ENCODE peak calls at places on chromosomes 3 and 15, in eight cellular contexts. One of them, this sample, is unnamed.
A peak's percentile ranks its signal among the peaks of the same experiment; 100 is the strongest.

GRCh38 chr15:63601727-63602185 is 4.6 kb downstream of the FBXL22 start:
- DNase-seq in endothelial cell of umbilical vein: no peak
- DNase-seq in CD8-positive, alpha-beta memory T cell: no peak
- DNase-seq in body of pancreas: peak; percentile 44
- DNase-seq in right atrium auricular region: no peak
- DNase-seq in transverse colon: peak; percentile 73
- DNase-seq in A673: no peak
- DNase-seq in Panc1: no peak
- DNase-seq in this sample: no peak

GRCh38 chr15:74776851-74777768 is 4.8 kb upstream of the CSK start:
- DNase-seq in transverse colon: peak; percentile 42
- DNase-seq in A673: peak; percentile 87
- DNase-seq in endothelial cell of umbilical vein: peak; percentile 78
- DNase-seq in right atrium auricular region: no peak
- DNase-seq in Panc1: no peak
- DNase-seq in CD8-positive, alpha-beta memory T cell: peak; percentile 72
- DNase-seq in body of pancreas: no peak
- DNase-seq in this sample: no peak

GRCh38 chr3:14633819-14634424 is 17.6 kb upstream of the CCDC174 start:
- DNase-seq in right atrium auricular region: peak; percentile 69
- DNase-seq in transverse colon: peak; percentile 53
- DNase-seq in CD8-positive, alpha-beta memory T cell: peak; percentile 69
- DNase-seq in endothelial cell of umbilical vein: peak; percentile 53
- DNase-seq in body of pancreas: peak; percentile 69
- DNase-seq in A673: peak; percentile 73
- DNase-seq in Panc1: peak; percentile 18
- DNase-seq in this sample: no peak

GRCh38 chr3:49670940-49671290 is 3.2 kb upstream of the APEH start:
- DNase-seq in right atrium auricular region: no peak
- DNase-seq in Panc1: no peak
- DNase-seq in CD8-positive, alpha-beta memory T cell: no peak
- DNase-seq in transverse colon: no peak
- DNase-seq in endothelial cell of umbilical vein: no peak
- DNase-seq in body of pancreas: no peak
- DNase-seq in A673: no peak
- DNase-seq in this sample: no peak

GRCh38 chr3:39189648-39190269 is 2.6 kb downstream of the XIRP1 start:
- DNase-seq in transverse colon: peak; percentile 74
- DNase-seq in CD8-positive, alpha-beta memory T cell: peak; percentile 62
- DNase-seq in right atrium auricular region: peak; percentile 78
- DNase-seq in body of pancreas: peak; percentile 85
- DNase-seq in A673: peak; percentile 37
- DNase-seq in endothelial cell of umbilical vein: peak; percentile 67
- DNase-seq in Panc1: no peak
- DNase-seq in this sample: no peak

GRCh38 chr3:46955157-46955556 is 21.4 kb downstream of the CCDC12 start:
- DNase-seq in body of pancreas: no peak
- DNase-seq in CD8-positive, alpha-beta memory T cell: no peak
- DNase-seq in transverse colon: peak; percentile 5
- DNase-seq in A673: no peak
- DNase-seq in right atrium auricular region: no peak
- DNase-seq in Panc1: no peak
- DNase-seq in endothelial cell of umbilical vein: no peak
- DNase-seq in this sample: no peak

GRCh38 chr3:72161870-72162617 is 377.1 kb upstream of the PROK2 start:
- DNase-seq in Panc1: no peak
- DNase-seq in transverse colon: peak; percentile 52
- DNase-seq in body of pancreas: peak; percentile 20
- DNase-seq in right atrium auricular region: no peak
- DNase-seq in endothelial cell of umbilical vein: peak; percentile 34
- DNase-seq in A673: no peak
- DNase-seq in CD8-positive, alpha-beta memory T cell: no peak
- DNase-seq in this sample: no peak

GRCh38 chr3:30333903-30334302 is 272.5 kb upstream of the TGFBR2 start:
- DNase-seq in transverse colon: no peak
- DNase-seq in CD8-positive, alpha-beta memory T cell: no peak
- DNase-seq in Panc1: no peak
- DNase-seq in endothelial cell of umbilical vein: no peak
- DNase-seq in right atrium auricular region: no peak
- DNase-seq in A673: no peak
- DNase-seq in body of pancreas: no peak
- DNase-seq in this sample: no peak

GRCh38 chr3:151087648-151088047 is 2.2 kb downstream of the MED12L start:
- DNase-seq in body of pancreas: no peak
- DNase-seq in A673: no peak
- DNase-seq in right atrium auricular region: no peak
- DNase-seq in Panc1: no peak
- DNase-seq in endothelial cell of umbilical vein: no peak
- DNase-seq in transverse colon: no peak
- DNase-seq in CD8-positive, alpha-beta memory T cell: no peak
- DNase-seq in this sample: no peak

GRCh38 chr3:158443632-158444031 is 127.4 kb upstream of the MLF1 start:
- DNase-seq in right atrium auricular region: no peak
- DNase-seq in Panc1: no peak
- DNase-seq in CD8-positive, alpha-beta memory T cell: no peak
- DNase-seq in body of pancreas: no peak
- DNase-seq in transverse colon: no peak
- DNase-seq in endothelial cell of umbilical vein: no peak
- DNase-seq in A673: no peak
- DNase-seq in this sample: no peak

GRCh38 chr15:49686626-49687025 is 65.8 kb downstream of the DTWD1 start:
- DNase-seq in CD8-positive, alpha-beta memory T cell: no peak
- DNase-seq in Panc1: no peak
- DNase-seq in A673: no peak
- DNase-seq in transverse colon: no peak
- DNase-seq in body of pancreas: no peak
- DNase-seq in endothelial cell of umbilical vein: peak; percentile 29
- DNase-seq in right atrium auricular region: no peak
- DNase-seq in this sample: no peak

GRCh38 chr3:114464548-114464947 is 170.7 kb downstream of the TIGIT start:
- DNase-seq in endothelial cell of umbilical vein: no peak
- DNase-seq in Panc1: no peak
- DNase-seq in transverse colon: no peak
- DNase-seq in right atrium auricular region: no peak
- DNase-seq in body of pancreas: no peak
- DNase-seq in A673: no peak
- DNase-seq in CD8-positive, alpha-beta memory T cell: no peak
- DNase-seq in this sample: no peak

GRCh38 chr15:72493220-72493619 is 19.1 kb downstream of the ARIH1 start:
- DNase-seq in Panc1: no peak
- DNase-seq in body of pancreas: no peak
- DNase-seq in endothelial cell of umbilical vein: no peak
- DNase-seq in right atrium auricular region: no peak
- DNase-seq in CD8-positive, alpha-beta memory T cell: no peak
- DNase-seq in A673: no peak
- DNase-seq in transverse colon: no peak
- DNase-seq in this sample: no peak

GRCh38 chr3:99708207-99708745 is 69.9 kb downstream of the COL8A1 start:
- DNase-seq in right atrium auricular region: no peak
- DNase-seq in A673: no peak
- DNase-seq in Panc1: no peak
- DNase-seq in endothelial cell of umbilical vein: no peak
- DNase-seq in transverse colon: no peak
- DNase-seq in body of pancreas: no peak
- DNase-seq in CD8-positive, alpha-beta memory T cell: no peak
- DNase-seq in this sample: no peak

GRCh38 chr3:4778740-4779139 is 200.5 kb upstream of the BHLHE40 start:
- DNase-seq in right atrium auricular region: no peak
- DNase-seq in Panc1: no peak
- DNase-seq in endothelial cell of umbilical vein: no peak
- DNase-seq in transverse colon: no peak
- DNase-seq in A673: no peak
- DNase-seq in body of pancreas: no peak
- DNase-seq in CD8-positive, alpha-beta memory T cell: no peak
- DNase-seq in this sample: no peak

GRCh38 chr3:150412599-150413069 is 4.5 kb downstream of the TSC22D2 start:
- DNase-seq in CD8-positive, alpha-beta memory T cell: no peak
- DNase-seq in endothelial cell of umbilical vein: peak; percentile 72
- DNase-seq in body of pancreas: peak; percentile 31
- DNase-seq in Panc1: no peak
- DNase-seq in right atrium auricular region: no peak
- DNase-seq in transverse colon: no peak
- DNase-seq in A673: no peak
- DNase-seq in this sample: no peak

GRCh38 chr3:102474207-102474606 is 39.4 kb downstream of the ZPLD1 start:
- DNase-seq in right atrium auricular region: no peak
- DNase-seq in body of pancreas: no peak
- DNase-seq in CD8-positive, alpha-beta memory T cell: no peak
- DNase-seq in endothelial cell of umbilical vein: no peak
- DNase-seq in Panc1: no peak
- DNase-seq in A673: no peak
- DNase-seq in transverse colon: no peak
- DNase-seq in this sample: no peak

GRCh38 chr3:97817965-97818364 is 3.8 kb upstream of the CRYBG3 start:
- DNase-seq in transverse colon: no peak
- DNase-seq in right atrium auricular region: no peak
- DNase-seq in A673: no peak
- DNase-seq in endothelial cell of umbilical vein: no peak
- DNase-seq in CD8-positive, alpha-beta memory T cell: no peak
- DNase-seq in body of pancreas: peak; percentile 4
- DNase-seq in Panc1: no peak
- DNase-seq in this sample: no peak

GRCh38 chr3:4687167-4687566 is 194.0 kb downstream of the ITPR1 start:
- DNase-seq in transverse colon: no peak
- DNase-seq in body of pancreas: peak; percentile 27
- DNase-seq in CD8-positive, alpha-beta memory T cell: no peak
- DNase-seq in endothelial cell of umbilical vein: no peak
- DNase-seq in right atrium auricular region: no peak
- DNase-seq in Panc1: no peak
- DNase-seq in A673: no peak
- DNase-seq in this sample: no peak

GRCh38 chr3:45626096-45626887 is 31.7 kb downstream of the LIMD1 start:
- DNase-seq in right atrium auricular region: no peak
- DNase-seq in transverse colon: no peak
- DNase-seq in CD8-positive, alpha-beta memory T cell: no peak
- DNase-seq in A673: no peak
- DNase-seq in Panc1: no peak
- DNase-seq in body of pancreas: no peak
- DNase-seq in endothelial cell of umbilical vein: no peak
- DNase-seq in this sample: no peak

GRCh38 chr3:45618081-45618509 is 23.5 kb downstream of the LIMD1 start:
- DNase-seq in endothelial cell of umbilical vein: no peak
- DNase-seq in right atrium auricular region: no peak
- DNase-seq in body of pancreas: peak; percentile 85
- DNase-seq in transverse colon: no peak
- DNase-seq in CD8-positive, alpha-beta memory T cell: no peak
- DNase-seq in A673: no peak
- DNase-seq in Panc1: no peak
- DNase-seq in this sample: no peak

GRCh38 chr3:45623846-45624245 is 29.3 kb downstream of the LIMD1 start:
- DNase-seq in CD8-positive, alpha-beta memory T cell: no peak
- DNase-seq in endothelial cell of umbilical vein: no peak
- DNase-seq in Panc1: no peak
- DNase-seq in A673: no peak
- DNase-seq in transverse colon: no peak
- DNase-seq in body of pancreas: no peak
- DNase-seq in right atrium auricular region: no peak
- DNase-seq in this sample: no peak

GRCh38 chr3:45628746-45629145 is 34.2 kb downstream of the LIMD1 start:
- DNase-seq in body of pancreas: no peak
- DNase-seq in A673: no peak
- DNase-seq in Panc1: no peak
- DNase-seq in right atrium auricular region: no peak
- DNase-seq in transverse colon: no peak
- DNase-seq in CD8-positive, alpha-beta memory T cell: no peak
- DNase-seq in endothelial cell of umbilical vein: no peak
- DNase-seq in this sample: no peak

DNA sequence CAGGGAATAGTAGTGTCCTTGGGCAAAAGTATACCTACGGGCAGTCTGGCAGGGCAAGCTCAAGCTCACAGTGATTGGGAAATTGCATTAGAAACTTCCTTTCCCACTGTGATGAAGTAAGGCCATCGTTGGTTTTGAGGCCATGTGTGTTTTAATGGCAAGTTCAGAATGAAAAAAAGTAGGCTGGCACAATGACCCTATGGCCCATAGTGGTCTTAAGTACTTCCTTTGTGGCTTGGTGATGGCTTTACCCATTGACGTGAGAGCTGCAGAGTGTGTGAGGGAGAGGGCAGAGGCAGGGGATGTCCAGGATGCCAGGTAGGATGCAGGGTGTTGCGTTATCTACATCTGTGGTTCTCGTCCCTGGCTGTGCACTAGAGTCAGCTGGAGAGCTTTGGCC is 28.9 kb downstream of the LIMD1 start:
- DNase-seq in right atrium auricular region: no peak
- DNase-seq in endothelial cell of umbilical vein: no peak
- DNase-seq in transverse colon: no peak
- DNase-seq in Panc1: no peak
- DNase-seq in A673: no peak
- DNase-seq in body of pancreas: no peak
- DNase-seq in CD8-positive, alpha-beta memory T cell: no peak
- DNase-seq in this sample: no peak
- H3K36me3 ChIP-seq in right atrium auricular region: no peaks in the 10 kb centered on the region
- H3K36me3 ChIP-seq in endothelial cell of umbilical vein: no peaks in the 10 kb centered on the region
- H3K36me3 ChIP-seq in transverse colon: no peaks in the 10 kb centered on the region
- H3K36me3 ChIP-seq in Panc1: no peaks in the 10 kb centered on the region
- H3K36me3 ChIP-seq in A673: no peaks in the 10 kb centered on the region
- H3K36me3 ChIP-seq in body of pancreas: no peaks in the 10 kb centered on the region
- H3K36me3 ChIP-seq in CD8-positive, alpha-beta memory T cell: peaks cover 4% of the 10 kb centered on the region
- H3K36me3 ChIP-seq in this sample: no peaks in the 10 kb centered on the region

GRCh38 chr3:128922804-128923459 is 43.5 kb downstream of the ACAD9 start:
- DNase-seq in CD8-positive, alpha-beta memory T cell: peak; percentile 65
- DNase-seq in transverse colon: no peak
- DNase-seq in endothelial cell of umbilical vein: no peak
- DNase-seq in right atrium auricular region: no peak
- DNase-seq in Panc1: no peak
- DNase-seq in A673: no peak
- DNase-seq in body of pancreas: no peak
- DNase-seq in this sample: no peak
- H3K9me3 ChIP-seq in CD8-positive, alpha-beta memory T cell: peaks cover 5% of the 10 kb centered on the region
- H3K9me3 ChIP-seq in transverse colon: peaks cover 6% of the 10 kb centered on the region
- H3K9me3 ChIP-seq in endothelial cell of umbilical vein: peaks cover 8% of the 10 kb centered on the region
- H3K9me3 ChIP-seq in right atrium auricular region: peaks cover 6% of the 10 kb centered on the region
- H3K9me3 ChIP-seq in Panc1: peaks cover 29% of the 10 kb centered on the region
- H3K9me3 ChIP-seq in A673: peaks cover 38% of the 10 kb centered on the region
- H3K9me3 ChIP-seq in body of pancreas: peaks cover 16% of the 10 kb centered on the region
- H3K9me3 ChIP-seq in this sample: peaks cover 4% of the 10 kb centered on the region

DNA sequence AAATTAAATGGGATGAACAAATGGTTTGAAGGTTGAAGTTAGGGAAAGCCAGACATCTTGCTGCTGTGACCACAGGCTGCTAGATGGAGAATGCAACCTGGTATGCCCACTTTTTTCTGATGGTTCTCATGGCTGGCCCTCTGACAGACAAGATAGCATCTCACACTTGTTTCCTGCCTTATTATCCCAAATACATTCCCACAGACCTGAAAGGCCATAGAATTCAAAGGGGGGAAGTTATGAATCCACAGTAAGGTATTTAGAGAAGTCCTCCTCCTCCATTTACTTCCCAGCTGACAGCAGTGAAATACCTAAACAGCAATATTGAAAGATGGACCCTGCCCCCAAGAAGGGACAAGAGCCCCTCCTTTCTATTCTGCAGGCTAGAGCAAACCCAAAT is 32.4 kb downstream of the LEO1 start:
- DNase-seq in Panc1: no peak
- DNase-seq in CD8-positive, alpha-beta memory T cell: no peak
- DNase-seq in transverse colon: no peak
- DNase-seq in A673: no peak
- DNase-seq in body of pancreas: no peak
- DNase-seq in right atrium auricular region: no peak
- DNase-seq in endothelial cell of umbilical vein: peak; percentile 57
- DNase-seq in this sample: no peak
- H3K36me3 ChIP-seq in Panc1: peaks cover 2% of the 10 kb centered on the region
- H3K36me3 ChIP-seq in CD8-positive, alpha-beta memory T cell: peaks cover 10% of the 10 kb centered on the region
- H3K36me3 ChIP-seq in transverse colon: peaks cover 10% of the 10 kb centered on the region
- H3K36me3 ChIP-seq in A673: peaks cover 29% of the 10 kb centered on the region
- H3K36me3 ChIP-seq in body of pancreas: no peaks in the 10 kb centered on the region
- H3K36me3 ChIP-seq in right atrium auricular region: peaks cover 7% of the 10 kb centered on the region
- H3K36me3 ChIP-seq in endothelial cell of umbilical vein: peaks cover 6% of the 10 kb centered on the region
- H3K36me3 ChIP-seq in this sample: no peaks in the 10 kb centered on the region

GRCh38 chr15:25236143-25236860 is 202.5 kb downstream of the UBE3A start:
- DNase-seq in CD8-positive, alpha-beta memory T cell: peak; percentile 29
- DNase-seq in A673: no peak
- DNase-seq in right atrium auricular region: no peak
- DNase-seq in endothelial cell of umbilical vein: no peak
- DNase-seq in Panc1: no peak
- DNase-seq in transverse colon: no peak
- DNase-seq in body of pancreas: no peak
- DNase-seq in this sample: no peak
- H3K9me3 ChIP-seq in CD8-positive, alpha-beta memory T cell: no peaks in the 10 kb centered on the region
- H3K9me3 ChIP-seq in A673: peaks cover 40% of the 10 kb centered on the region
- H3K9me3 ChIP-seq in right atrium auricular region: no peaks in the 10 kb centered on the region
- H3K9me3 ChIP-seq in endothelial cell of umbilical vein: peaks cover 12% of the 10 kb centered on the region
- H3K9me3 ChIP-seq in Panc1: no peaks in the 10 kb centered on the region
- H3K9me3 ChIP-seq in transverse colon: peaks cover 6% of the 10 kb centered on the region
- H3K9me3 ChIP-seq in body of pancreas: no peaks in the 10 kb centered on the region
- H3K9me3 ChIP-seq in this sample: no peaks in the 10 kb centered on the region